ENCODE peak calls at places on chromosome 21, in ten cellular contexts. U, R, C, D, F, M, Q, O, V and K are unnamed samples. For H3K4me1, the result is how much of the 10 kb centered on the place peaks cover.

GRCh38 chr21:38646213-38646837 is 148.0 kb upstream of the ERG start:
- DNase-seq in O (no peak), M (no peak), F (peak), Q (no peak), U (no peak), V (no peak), R (no peak), D (no peak), C (no peak), K (no peak)

GRCh38 chr21:19340303-19340702 is 936.7 kb upstream of the TMPRSS15 start:
- DNase-seq in M (no peak), Q (no peak), O (peak), R (no peak), F (no peak), V (no peak), D (no peak), U (no peak), C (no peak), K (no peak)

GRCh38 chr21:27058673-27059365 is 91.9 kb upstream of the ADAMTS5 start:
- DNase-seq in U (no peak), R (no peak), O (no peak), F (no peak), Q (no peak), M (no peak), D (no peak), V (no peak), C (no peak), K (no peak)

GRCh38 chr21:34517491-34518245 is 5.7 kb upstream of the KCNE1 start:
- DNase-seq in R (no peak), Q (no peak), C (no peak), D (no peak), O (no peak), U (no peak), M (no peak), V (no peak), F (no peak), K (no peak)

GRCh38 chr21:31124005-31124404 is 85.7 kb upstream of the KRTAP19-8 start:
- DNase-seq in U (no peak), O (no peak), C (no peak), D (no peak), R (no peak), F (no peak), Q (no peak), M (no peak), V (no peak), K (peak)

GRCh38 chr21:31730687-31731111 is 1.2 kb downstream of the SCAF4 start:
- DNase-seq in R (no peak), D (no peak), O (no peak), V (no peak), U (no peak), Q (peak), M (no peak), F (no peak), C (no peak), K (no peak)

GRCh38 chr21:39082656-39083376 is 100.4 kb downstream of the PSMG1 start:
- DNase-seq in D (no peak), F (peak), V (no peak), U (no peak), O (no peak), Q (no peak), C (no peak), R (no peak), M (no peak), K (no peak)

GRCh38 chr21:8989883-8990325 is 1531.5 kb upstream of the TPTE start:
- DNase-seq in Q (no peak), R (no peak), C (no peak), F (no peak), D (no peak), O (peak), V (peak), U (no peak), M (no peak), K (no peak)

GRCh38 chr21:27077501-27077900 is 110.6 kb upstream of the ADAMTS5 start:
- DNase-seq in Q (no peak), U (no peak), O (no peak), F (no peak), V (no peak), C (no peak), M (no peak), D (no peak), R (no peak), K (no peak)

GRCh38 chr21:34031835-34032370 is 41.5 kb upstream of the MRPS6 start:
- DNase-seq in M (peak), O (no peak), V (no peak), U (no peak), D (no peak), C (no peak), R (no peak), Q (no peak), F (no peak), K (no peak)

GRCh38 chr21:33964706-33965325 is 49.2 kb upstream of the ATP5PO start:
- DNase-seq in O (no peak), Q (no peak), F (no peak), M (no peak), V (no peak), C (no peak), D (no peak), R (no peak), U (no peak), K (no peak)

GRCh38 chr21:39385299-39386145 is 36.6 kb upstream of the HMGN1 start:
- DNase-seq in O (peak), M (peak), D (no peak), V (peak), R (peak), F (no peak), U (peak), C (peak), Q (peak), K (peak)

GRCh38 chr21:38853421-38853919 is 47.7 kb downstream of the ETS2 start:
- DNase-seq in U (peak), V (no peak), O (peak), D (peak), R (peak), Q (peak), C (peak), F (peak), M (no peak), K (no peak)

GRCh38 chr21:32666258-32666657 is 54.1 kb upstream of the CFAP298 start:
- DNase-seq in U (no peak), D (no peak), V (no peak), C (no peak), R (no peak), Q (no peak), O (no peak), F (no peak), M (no peak), K (no peak)

GRCh38 chr21:44958471-44959191 is 18.8 kb downstream of the SLX9 start:
- DNase-seq in F (no peak), D (no peak), M (peak), O (no peak), R (peak), V (peak), Q (peak), U (peak), C (peak), K (peak)
- H3K4me3 ChIP-seq in F (no peak), D (peak), M (no peak), O (no peak), R (no peak), V (peak), Q (no peak), U (peak), C (peak), K (peak)

DNA sequence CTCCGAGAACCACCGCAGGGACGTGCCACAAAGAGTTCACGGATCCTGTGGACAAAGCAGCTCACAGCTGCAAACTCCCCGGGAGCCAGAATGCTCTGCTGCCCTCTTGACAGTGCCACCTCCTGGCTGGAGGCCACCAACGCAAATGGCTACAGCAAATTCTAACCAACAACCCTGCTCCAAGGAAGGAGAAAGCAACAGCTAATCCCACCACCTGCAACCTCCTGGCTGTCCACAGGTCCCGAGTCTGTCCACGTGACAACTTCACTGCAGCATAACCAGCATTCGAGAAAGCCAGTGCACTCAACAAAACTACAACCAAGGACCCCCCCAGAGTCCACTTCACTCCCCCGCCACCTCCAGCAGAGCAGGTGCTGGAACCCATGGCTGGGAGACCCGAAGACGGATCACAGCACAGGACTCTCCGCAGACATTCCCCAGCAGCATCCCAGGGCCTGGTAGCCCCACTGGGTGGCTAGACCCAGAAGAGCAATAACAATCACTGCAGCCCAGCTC is 17.3 kb downstream of the POFUT2 start:
- DNase-seq in U (no peak), D (no peak), F (no peak), C (no peak), V (peak), O (peak), R (peak), M (no peak), Q (peak), K (peak)
- TF ChIP-seq CTCF in U (no peak), D (no peak), F (no peak), C (peak), V (peak), O (peak), R (peak), M (no peak), Q (no peak), K (no peak)

GRCh38 chr21:25888711-25889110 is 153.9 kb downstream of the GABPA start:
- DNase-seq in M (no peak), C (no peak), F (no peak), Q (no peak), R (no peak), O (no peak), D (no peak), V (no peak), U (no peak), K (no peak)
- H3K4me1 ChIP-seq in M (under half), C (under half), F (under half), Q (under half), R (under half), O (under half), D (under half), V (under half), U (under half), K (under half)

DNA sequence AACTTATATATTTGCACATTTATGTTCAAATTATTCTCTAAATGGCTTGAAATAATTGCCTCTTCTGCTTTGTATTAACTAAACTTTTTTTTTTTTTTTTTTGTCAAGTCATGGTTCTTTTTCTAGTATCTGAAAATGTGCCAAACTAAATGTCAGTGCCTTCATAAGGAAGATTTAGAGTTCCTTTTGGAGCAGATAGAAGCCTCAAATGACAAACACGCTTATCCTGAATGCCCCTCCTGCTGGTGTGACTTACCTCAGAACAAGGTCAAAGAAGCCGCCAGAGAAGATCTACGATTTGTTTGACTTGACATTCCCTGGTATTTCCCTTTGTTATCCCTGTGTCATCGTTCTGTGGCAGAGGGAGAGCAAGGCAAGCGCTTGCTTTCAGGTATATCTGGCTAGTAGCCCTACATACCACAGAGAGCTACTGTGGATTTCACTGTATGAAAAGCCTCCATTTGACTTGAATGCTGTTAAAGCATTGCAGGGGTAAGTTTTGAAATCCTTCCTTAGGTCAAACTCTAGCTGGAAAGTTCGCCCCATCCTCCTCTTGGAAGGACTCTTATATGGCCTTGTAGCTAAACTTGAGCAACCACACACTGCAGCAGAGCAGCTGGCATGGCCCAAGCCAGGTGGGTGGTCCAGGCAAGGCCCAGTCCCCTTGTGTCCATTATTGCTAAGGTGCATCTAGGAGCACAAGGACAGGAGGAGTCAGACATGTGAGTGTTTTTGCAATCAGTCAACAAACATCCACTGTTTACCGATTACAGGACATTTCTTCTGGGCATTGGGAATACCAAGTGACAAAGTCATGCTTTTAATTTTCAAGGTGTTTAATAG is 285.4 kb upstream of the USP25 start:
- DNase-seq in Q (peak), U (no peak), R (peak), M (peak), F (no peak), V (no peak), C (no peak), O (no peak), D (no peak), K (no peak)
- H3K4me3 ChIP-seq in Q (no peak), U (peak), R (no peak), M (no peak), F (no peak), V (no peak), C (no peak), O (no peak), D (no peak), K (no peak)

DNA sequence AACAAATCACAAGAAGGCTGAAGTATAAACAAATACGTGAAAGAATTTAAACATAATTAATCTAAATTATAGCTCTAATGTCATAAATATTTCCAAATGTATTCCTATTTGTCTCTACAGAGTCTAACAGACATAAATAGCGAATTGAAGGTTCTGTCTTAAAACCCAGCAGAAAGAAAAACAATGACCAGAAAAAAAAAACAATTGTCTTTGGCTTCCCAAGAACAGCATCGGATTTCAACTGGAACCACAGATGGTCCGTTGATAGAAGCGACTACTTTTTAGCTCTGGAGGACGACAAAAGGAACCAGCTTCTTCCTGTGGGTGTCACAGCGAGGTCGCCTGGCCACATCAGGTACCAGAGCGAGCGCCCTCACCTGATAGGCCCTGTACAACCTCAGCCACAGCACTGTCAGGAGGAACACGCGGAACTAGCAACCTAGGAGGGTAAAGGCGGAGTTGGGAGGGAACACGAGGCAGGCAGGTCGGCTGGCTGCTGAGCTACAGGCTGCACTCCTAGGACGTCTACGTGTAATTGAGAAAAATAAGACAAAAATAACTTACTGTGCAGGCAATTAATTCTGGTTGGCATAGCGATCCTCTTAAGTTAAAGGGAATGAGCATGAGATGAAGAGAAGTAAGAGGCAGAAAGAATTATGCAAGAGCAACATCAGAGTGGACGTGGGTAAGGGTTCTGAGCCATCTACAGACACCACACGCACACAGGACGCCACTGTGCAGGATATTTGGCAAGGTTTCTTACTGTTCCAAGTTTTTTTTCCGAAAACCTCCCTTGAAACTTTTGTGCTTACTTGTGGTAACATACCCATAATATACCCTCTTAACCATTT is 16.7 kb upstream of the PRDM15 start:
- DNase-seq in U (no peak), C (no peak), O (no peak), R (no peak), D (no peak), Q (no peak), V (no peak), F (no peak), M (no peak), K (no peak)
- TF ChIP-seq CTCF in U (no peak), C (no peak), O (no peak), R (no peak), D (no peak), Q (no peak), V (no peak), F (no peak), M (no peak), K (no peak)

GRCh38 chr21:41825881-41826280 is 53.3 kb downstream of the PRDM15 start:
- DNase-seq in D (no peak), R (no peak), U (no peak), V (no peak), O (no peak), Q (no peak), C (no peak), F (no peak), M (no peak), K (no peak)
- H3K4me1 ChIP-seq in D (under half), R (under half), U (under half), V (under half), O (under half), Q (under half), C (under half), F (under half), M (under half), K (under half)

GRCh38 chr21:40689816-40690215 is 157.1 kb downstream of the DSCAM start:
- DNase-seq in M (no peak), O (no peak), R (no peak), Q (no peak), V (no peak), U (no peak), F (no peak), D (no peak), C (no peak), K (no peak)
- H3K4me3 ChIP-seq in M (no peak), O (no peak), R (no peak), Q (no peak), V (no peak), U (no peak), F (no peak), D (no peak), C (no peak), K (no peak)